ENCODE peak calls at places on chromosome 4, in four cellular contexts. F, L, Y and G are unnamed samples.

GRCh38 chr4:2907706-2908293 is 55.4 kb downstream of the NOP14 start:
- DNase-seq in F (no peak), Y (no peak), L (no peak), G (no peak)

GRCh38 chr4:57131849-57132745 is 21.9 kb upstream of the IGFBP7 start:
- DNase-seq in Y (no peak), L (no peak), F (peak; percentile 14), G (no peak)

GRCh38 chr4:39429476-39430310 is 23.0 kb downstream of the KLB start:
- DNase-seq in F (no peak), L (no peak), Y (no peak), G (no peak)

GRCh38 chr4:59054110-59054509 is 1943.9 kb upstream of the IGFBP7 start:
- DNase-seq in Y (no peak), F (no peak), L (no peak), G (no peak)

GRCh38 chr4:119729815-119730643 is 101.4 kb upstream of the PDE5A start:
- DNase-seq in F (peak; percentile 73), Y (no peak), L (peak; percentile 54), G (peak; percentile 26)

GRCh38 chr4:145557720-145558119 is 61.5 kb upstream of the MMAA start:
- DNase-seq in L (peak; percentile 50), Y (peak; percentile 53), F (peak; percentile 83), G (peak; percentile 35)

GRCh38 chr4:186676531-186677158 is 47.0 kb downstream of the FAT1 start:
- DNase-seq in Y (no peak), F (peak; percentile 81), L (no peak), G (no peak)

GRCh38 chr4:2408401-2408958 is 10.0 kb downstream of the ZFYVE28 start:
- DNase-seq in L (no peak), Y (no peak), F (no peak), G (no peak)

GRCh38 chr4:16264798-16265197 is 38.5 kb upstream of the TAPT1 start:
- DNase-seq in F (peak; percentile 70), L (no peak), Y (peak; percentile 17), G (no peak)

GRCh38 chr4:52244103-52244772 is 193.1 kb downstream of the SPATA18 start:
- DNase-seq in L (no peak), F (no peak), Y (no peak), G (no peak)

GRCh38 chr4:72418458-72418857 is 150.6 kb downstream of the ADAMTS3 start:
- DNase-seq in F (peak; percentile 86), Y (no peak), L (peak; percentile 41), G (peak; percentile 39)

GRCh38 chr4:110510955-110511544 is 35.1 kb downstream of the ENPEP start:
- DNase-seq in L (no peak), Y (no peak), F (peak; percentile 76), G (no peak)

GRCh38 chr4:153741529-153741928 is 18.3 kb downstream of the RNF175 start:
- DNase-seq in F (no peak), L (no peak), Y (no peak), G (no peak)

GRCh38 chr4:141788169-141788915 is 152.0 kb downstream of the IL15 start:
- DNase-seq in Y (no peak), L (no peak), F (peak; percentile 48), G (no peak)

GRCh38 chr4:132910226-132910748 is 238.8 kb upstream of the PCDH10 start:
- DNase-seq in L (no peak), Y (no peak), F (no peak), G (no peak)

DNA sequence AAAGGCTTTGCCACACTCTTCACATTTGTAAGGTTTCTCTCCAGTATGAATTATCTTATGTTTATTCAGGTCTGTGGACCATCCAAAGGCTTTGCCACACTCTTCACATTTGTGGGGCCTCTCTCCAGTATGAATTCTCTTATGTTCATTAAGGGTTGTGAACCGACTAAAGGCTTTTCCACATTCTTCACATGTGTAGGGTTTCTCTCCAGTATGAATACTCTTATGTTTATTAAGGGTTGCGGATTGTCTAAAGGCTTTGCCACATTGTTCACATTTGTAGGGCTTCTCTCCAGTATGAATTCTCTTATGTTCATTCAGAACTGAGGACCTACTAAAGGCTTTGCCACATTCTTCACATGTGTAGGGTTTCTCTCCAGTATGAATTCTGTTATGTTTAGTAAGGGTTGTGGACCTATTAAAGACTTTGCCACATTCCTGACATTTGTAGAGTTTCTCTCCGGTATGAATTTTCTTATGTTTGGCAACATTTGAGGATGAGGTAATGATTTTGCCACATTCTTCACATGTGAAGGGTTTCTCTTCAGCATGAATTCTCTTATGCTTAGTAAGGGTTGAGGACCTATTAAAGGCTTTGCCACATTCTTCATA is 33.7 kb downstream of the ZNF732 start:
- DNase-seq in F (no peak), L (no peak), Y (no peak), G (no peak)
- H3K9me3 ChIP-seq in F (peaks cover 11% of the 10 kb centered on the region), L (peaks cover 87% of the 10 kb centered on the region), Y (peaks cover 30% of the 10 kb centered on the region), G (peaks cover 4% of the 10 kb centered on the region)

GRCh38 chr4:83691998-83692397 is 156.1 kb downstream of the GPAT3 start:
- DNase-seq in Y (no peak), F (no peak), L (no peak), G (no peak)

GRCh38 chr4:83686166-83686565 is 150.3 kb downstream of the GPAT3 start:
- DNase-seq in Y (no peak), F (no peak), L (no peak), G (no peak)
- H3K27ac ChIP-seq in Y (no peak overlapping the region), F (no peak overlapping the region), L (no peak overlapping the region), G (no peak overlapping the region)

GRCh38 chr4:12286351-12286750 is 857.7 kb upstream of the HS3ST1 start:
- DNase-seq in F (no peak), L (no peak), Y (no peak), G (no peak)
- H3K9me3 ChIP-seq in F (no peaks in the 10 kb centered on the region), L (no peaks in the 10 kb centered on the region), Y (no peaks in the 10 kb centered on the region), G (no peaks in the 10 kb centered on the region)

GRCh38 chr4:56055027-56055976 is 106.6 kb downstream of the CEP135 start:
- DNase-seq in L (no peak), F (peak; percentile 7), Y (no peak), G (no peak)
- H3K27ac ChIP-seq in L (no peak overlapping the region), F (no peak overlapping the region), Y (no peak overlapping the region), G (no peak overlapping the region)

GRCh38 chr4:25236971-25237370 is 3.1 kb downstream of the PI4K2B start:
- DNase-seq in Y (no peak), L (no peak), F (peak; percentile 2), G (no peak)

GRCh38 chr4:25235401-25235800 is 1.6 kb downstream of the PI4K2B start:
- DNase-seq in F (no peak), Y (no peak), L (no peak), G (no peak)

GRCh38 chr4:25234390-25235367 is 846 bp downstream of the PI4K2B start:
- DNase-seq in L (peak; percentile 45), Y (peak; percentile 54), F (peak; percentile 86), G (peak; percentile 56)

GRCh38 chr4:25233194-25233593 is 639 bp upstream of the PI4K2B start:
- DNase-seq in Y (no peak), L (no peak), F (no peak), G (no peak)

DNA sequence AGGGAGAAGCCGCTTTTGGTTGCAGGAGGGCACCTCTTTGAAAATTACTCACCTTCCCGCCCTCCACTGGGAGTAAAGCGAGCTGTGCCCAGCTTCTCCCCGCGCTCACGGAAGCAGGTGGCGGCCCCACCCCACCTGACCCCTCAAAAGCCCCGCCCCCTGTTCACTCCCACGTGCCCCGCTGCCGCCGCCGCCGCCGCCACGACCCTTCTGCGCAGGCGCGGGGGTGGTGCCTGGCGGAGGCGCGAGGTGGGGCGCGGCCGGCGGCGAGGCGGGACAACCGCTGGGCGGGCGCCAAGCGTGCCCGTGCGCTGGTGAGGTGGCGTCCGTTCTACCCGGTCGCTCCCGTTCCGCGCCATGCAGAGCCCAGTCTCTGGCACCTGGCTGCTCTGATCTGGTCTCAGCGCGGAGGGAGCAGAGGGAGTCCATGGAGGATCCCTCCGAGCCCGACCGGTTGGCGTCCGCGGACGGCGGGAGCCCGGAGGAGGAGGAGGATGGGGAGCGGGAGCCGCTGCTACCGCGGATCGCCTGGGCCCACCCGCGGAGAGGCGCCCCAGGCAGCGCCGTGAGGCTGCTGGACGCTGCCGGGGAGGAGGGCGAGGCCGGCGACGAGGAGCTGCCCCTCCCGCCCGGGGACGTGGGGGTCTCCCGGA is at the start of gene PI4K2B:
- DNase-seq in Y (peak; percentile 89), F (peak; percentile 86), L (peak; percentile 90), G (peak; percentile 96)
- H3K9me3 ChIP-seq in Y (no peaks in the 10 kb centered on the region), F (no peaks in the 10 kb centered on the region), L (no peaks in the 10 kb centered on the region), G (no peaks in the 10 kb centered on the region)

GRCh38 chr4:5824227-5824626 is 68.7 kb downstream of the CRMP1 start:
- DNase-seq in F (peak; percentile 20), L (no peak), Y (no peak), G (no peak)
- H3K27ac ChIP-seq in F (no peak overlapping the region), L (no peak overlapping the region), Y (no peak overlapping the region), G (no peak overlapping the region)

GRCh38 chr4:100690812-100691211 is 173.0 kb upstream of the EMCN start:
- DNase-seq in F (no peak), Y (no peak), L (no peak), G (no peak)

GRCh38 chr4:100694467-100694866 is 176.6 kb upstream of the EMCN start:
- DNase-seq in Y (no peak), F (no peak), L (no peak), G (no peak)

GRCh38 chr4:100695871-100696270 is 178.0 kb upstream of the EMCN start:
- DNase-seq in Y (no peak), F (no peak), L (no peak), G (no peak)

GRCh38 chr4:100695039-100695654 is 177.3 kb upstream of the EMCN start:
- DNase-seq in L (no peak), Y (no peak), F (no peak), G (no peak)

DNA sequence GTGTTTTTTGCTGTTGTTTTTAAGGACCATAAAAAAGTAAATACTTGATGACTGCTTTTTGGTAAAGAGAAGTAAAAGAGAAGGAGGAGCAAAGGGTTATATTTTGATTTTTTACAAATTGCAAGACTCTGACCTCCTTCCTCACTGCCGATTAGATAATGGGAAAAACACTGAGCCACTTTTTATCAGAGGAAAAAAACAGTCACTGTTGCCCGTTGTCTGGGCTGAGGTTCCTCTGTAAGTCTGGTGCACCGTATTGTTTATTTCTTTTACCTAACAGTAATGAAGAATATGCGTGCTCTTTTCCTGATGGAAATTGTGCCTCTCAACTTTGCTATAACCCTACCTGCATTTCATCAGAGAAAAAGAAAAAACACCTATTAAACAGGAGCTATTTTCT is 178.7 kb upstream of the EMCN start:
- DNase-seq in L (no peak), Y (no peak), F (peak; percentile 6), G (no peak)
- H3K9me3 ChIP-seq in L (no peaks in the 10 kb centered on the region), Y (no peaks in the 10 kb centered on the region), F (no peaks in the 10 kb centered on the region), G (no peaks in the 10 kb centered on the region)